ENCODE peak calls at places on chromosomes 2 and 18, in four cellular contexts. One of them, this sample, is unnamed.

GRCh38 chr18:13252696-13253410 is 34.3 kb downstream of the LDLRAD4 start:
- DNase-seq in hepatocyte: no peak
- DNase-seq in PC-3: no peak
- DNase-seq in psoas muscle: no peak
- DNase-seq in this sample: no peak

GRCh38 chr2:172953411-172953810 is 122.2 kb upstream of the MAP3K20 start:
- DNase-seq in PC-3: peak; percentile 15
- DNase-seq in hepatocyte: no peak
- DNase-seq in psoas muscle: no peak
- DNase-seq in this sample: no peak

GRCh38 chr2:172985139-172985874 is 90.3 kb upstream of the MAP3K20 start:
- DNase-seq in hepatocyte: no peak
- DNase-seq in PC-3: peak; percentile 96
- DNase-seq in psoas muscle: peak; percentile 16
- DNase-seq in this sample: peak; percentile 95

GRCh38 chr2:71577209-71577608 is 123.8 kb downstream of the DYSF start:
- DNase-seq in hepatocyte: no peak
- DNase-seq in PC-3: no peak
- DNase-seq in psoas muscle: no peak
- DNase-seq in this sample: no peak

GRCh38 chr18:1488957-1489356 is 584.3 kb downstream of the ADCYAP1 start:
- DNase-seq in PC-3: no peak
- DNase-seq in psoas muscle: no peak
- DNase-seq in hepatocyte: no peak
- DNase-seq in this sample: no peak

GRCh38 chr2:221444106-221444505 is 128.0 kb downstream of the EPHA4 start:
- DNase-seq in PC-3: peak; percentile 77
- DNase-seq in hepatocyte: no peak
- DNase-seq in psoas muscle: no peak
- DNase-seq in this sample: peak; percentile 23

GRCh38 chr2:88651646-88652045 is 24.4 kb upstream of the EIF2AK3 start:
- DNase-seq in PC-3: peak; percentile 17
- DNase-seq in hepatocyte: no peak
- DNase-seq in psoas muscle: no peak
- DNase-seq in this sample: no peak

GRCh38 chr2:20151116-20151571 is 73.8 kb downstream of the SDC1 start:
- DNase-seq in psoas muscle: no peak
- DNase-seq in PC-3: no peak
- DNase-seq in hepatocyte: no peak
- DNase-seq in this sample: no peak

GRCh38 chr18:23837591-23837990 is 148.3 kb downstream of the LAMA3 start:
- DNase-seq in psoas muscle: no peak
- DNase-seq in PC-3: no peak
- DNase-seq in hepatocyte: no peak
- DNase-seq in this sample: peak; percentile 59

GRCh38 chr2:86193901-86194567 is 1.2 kb downstream of the IMMT start:
- DNase-seq in hepatocyte: peak; percentile 34
- DNase-seq in psoas muscle: no peak
- DNase-seq in PC-3: peak; percentile 29
- DNase-seq in this sample: no peak

GRCh38 chr2:3022841-3023372 is 354.7 kb downstream of the EIPR1 start:
- DNase-seq in psoas muscle: no peak
- DNase-seq in PC-3: no peak
- DNase-seq in hepatocyte: no peak
- DNase-seq in this sample: no peak

GRCh38 chr2:121790276-121790956 is 35.0 kb downstream of the TSN start:
- DNase-seq in psoas muscle: no peak
- DNase-seq in PC-3: peak; percentile 93
- DNase-seq in hepatocyte: peak; percentile 73
- DNase-seq in this sample: peak; percentile 94

GRCh38 chr2:18957909-18958308 is 368.5 kb upstream of the NT5C1B start:
- DNase-seq in psoas muscle: no peak
- DNase-seq in PC-3: no peak
- DNase-seq in hepatocyte: no peak
- DNase-seq in this sample: no peak

GRCh38 chr2:118705032-118705431 is 142.4 kb downstream of the EN1 start:
- DNase-seq in psoas muscle: no peak
- DNase-seq in PC-3: peak; percentile 26
- DNase-seq in hepatocyte: no peak
- DNase-seq in this sample: no peak

GRCh38 chr2:219171231-219171651 is 1.4 kb upstream of the SLC23A3 start:
- DNase-seq in psoas muscle: peak; percentile 66
- DNase-seq in hepatocyte: peak; percentile 68
- DNase-seq in PC-3: peak; percentile 75
- DNase-seq in this sample: peak; percentile 37

GRCh38 chr2:61759718-61760117 is 94.1 kb downstream of the FAM161A start:
- DNase-seq in psoas muscle: no peak
- DNase-seq in hepatocyte: no peak
- DNase-seq in PC-3: peak; percentile 79
- DNase-seq in this sample: peak; percentile 62

GRCh38 chr2:106062627-106063026 is 131.5 kb downstream of the UXS1 start:
- DNase-seq in hepatocyte: no peak
- DNase-seq in psoas muscle: no peak
- DNase-seq in PC-3: no peak
- DNase-seq in this sample: no peak

GRCh38 chr18:48929951-48930713 is 20.6 kb downstream of the SMAD7 start:
- DNase-seq in PC-3: no peak
- DNase-seq in psoas muscle: no peak
- DNase-seq in hepatocyte: peak; percentile 90
- DNase-seq in this sample: no peak

GRCh38 chr2:3146772-3147640 is 230.6 kb downstream of the EIPR1 start:
- DNase-seq in hepatocyte: no peak
- DNase-seq in PC-3: no peak
- DNase-seq in psoas muscle: no peak
- DNase-seq in this sample: no peak

GRCh38 chr2:133553251-133553650 is 15.0 kb downstream of the NCKAP5 start:
- DNase-seq in hepatocyte: no peak
- DNase-seq in psoas muscle: no peak
- DNase-seq in PC-3: no peak
- DNase-seq in this sample: no peak

GRCh38 chr2:30695749-30696148 is 111.5 kb downstream of the CAPN13 start:
- DNase-seq in psoas muscle: no peak
- DNase-seq in PC-3: no peak
- DNase-seq in hepatocyte: no peak
- DNase-seq in this sample: no peak

GRCh38 chr2:68837861-68838341 is 33.3 kb downstream of the BMP10 start:
- DNase-seq in hepatocyte: no peak
- DNase-seq in psoas muscle: no peak
- DNase-seq in PC-3: no peak
- DNase-seq in this sample: no peak

GRCh38 chr2:120541553-120541932 is 194.1 kb upstream of the GLI2 start:
- DNase-seq in PC-3: no peak
- DNase-seq in hepatocyte: no peak
- DNase-seq in psoas muscle: peak; percentile 75
- DNase-seq in this sample: no peak

GRCh38 chr18:46315187-46315586 is 211.0 kb downstream of the HAUS1 start:
- DNase-seq in hepatocyte: no peak
- DNase-seq in psoas muscle: no peak
- DNase-seq in PC-3: no peak
- DNase-seq in this sample: no peak

DNA sequence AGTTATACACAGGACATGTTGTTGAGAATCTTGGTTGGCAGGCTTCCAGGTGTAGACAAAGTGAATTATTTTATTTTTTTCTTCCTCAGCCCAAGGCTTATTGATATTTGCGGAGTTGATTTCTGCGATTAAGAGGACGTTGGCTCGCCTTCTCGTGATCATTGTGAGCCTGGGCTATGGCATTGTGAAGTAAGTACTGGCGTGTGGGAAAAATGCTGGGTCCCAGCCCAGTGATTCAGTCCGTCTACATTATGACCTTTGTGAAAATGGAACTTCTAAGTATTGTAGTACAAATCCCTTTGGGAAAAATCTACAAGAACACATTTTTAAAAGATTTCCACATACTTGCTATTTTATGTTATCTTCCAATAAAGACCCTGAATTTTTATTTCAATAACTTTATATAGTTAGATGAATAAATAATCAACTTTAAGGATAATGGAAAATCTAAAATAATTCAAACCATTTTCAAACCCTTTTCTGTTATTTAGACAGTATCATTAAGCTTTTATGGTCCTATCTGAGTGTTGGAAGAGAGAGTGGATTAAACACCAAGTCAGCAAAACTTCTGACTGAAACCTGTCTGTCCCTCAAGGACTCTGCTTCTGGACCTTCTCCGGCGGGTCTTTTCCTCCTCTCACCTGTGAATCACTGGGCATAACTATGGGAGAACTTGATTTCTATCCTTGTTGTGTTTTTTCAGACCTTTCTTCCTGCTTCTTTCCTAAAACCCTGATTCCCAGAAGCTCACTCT is 31.0 kb downstream of the TMEM87B start:
- DNase-seq in PC-3: no peak
- DNase-seq in psoas muscle: peak; percentile 35
- DNase-seq in hepatocyte: no peak
- DNase-seq in this sample: no peak
- H3K27ac ChIP-seq in PC-3: no peak overlapping the region
- H3K27ac ChIP-seq in psoas muscle: no peak overlapping the region
- H3K27ac ChIP-seq in hepatocyte: no peak overlapping the region
- H3K27ac ChIP-seq in this sample: no peak overlapping the region

GRCh38 chr18:68922392-68922791 is 124.5 kb downstream of the CCDC102B start:
- DNase-seq in psoas muscle: no peak
- DNase-seq in PC-3: no peak
- DNase-seq in hepatocyte: no peak
- DNase-seq in this sample: peak; percentile 3

GRCh38 chr18:68919900-68920299 is 122.0 kb downstream of the CCDC102B start:
- DNase-seq in PC-3: no peak
- DNase-seq in psoas muscle: no peak
- DNase-seq in hepatocyte: no peak
- DNase-seq in this sample: no peak

GRCh38 chr18:68928762-68929675 is 131.1 kb downstream of the CCDC102B start:
- DNase-seq in psoas muscle: no peak
- DNase-seq in hepatocyte: no peak
- DNase-seq in PC-3: no peak
- DNase-seq in this sample: no peak

DNA sequence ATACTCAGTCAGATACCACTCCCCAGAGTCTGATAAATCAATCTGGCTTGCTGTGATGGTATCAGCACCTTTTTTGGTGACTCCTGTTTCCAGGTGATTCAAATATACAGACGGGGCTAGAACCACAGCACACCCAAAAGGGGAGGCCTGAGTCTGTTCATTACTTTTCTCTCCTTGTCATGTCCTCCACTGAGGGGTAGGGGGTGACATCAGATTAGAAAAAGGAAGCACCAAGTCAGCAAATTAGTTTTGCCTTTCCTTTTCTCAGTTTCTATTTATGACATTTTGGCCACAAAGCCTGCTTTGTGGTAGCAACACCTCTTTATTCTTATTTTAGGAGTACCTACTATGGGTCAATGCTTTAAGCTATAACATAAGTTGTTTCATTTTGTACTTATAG is 127.4 kb downstream of the CCDC102B start:
- DNase-seq in PC-3: peak; percentile 9
- DNase-seq in psoas muscle: no peak
- DNase-seq in hepatocyte: peak; percentile 22
- DNase-seq in this sample: no peak
- TF ChIP-seq CTCF in PC-3: peak; percentile 52
- TF ChIP-seq CTCF in psoas muscle: no peak
- TF ChIP-seq CTCF in hepatocyte: peak; percentile 49
- TF ChIP-seq CTCF in this sample: no peak

GRCh38 chr2:46847185-46847710 is 68.4 kb downstream of the MCFD2 start:
- DNase-seq in PC-3: peak; percentile 95
- DNase-seq in psoas muscle: peak; percentile 82
- DNase-seq in hepatocyte: peak; percentile 91
- DNase-seq in this sample: peak; percentile 83

GRCh38 chr2:46849080-46849715 is 66.4 kb downstream of the MCFD2 start:
- DNase-seq in PC-3: peak; percentile 64
- DNase-seq in hepatocyte: peak; percentile 58
- DNase-seq in psoas muscle: no peak
- DNase-seq in this sample: no peak

GRCh38 chr2:46849741-46850474 is 65.7 kb downstream of the MCFD2 start:
- DNase-seq in psoas muscle: no peak
- DNase-seq in PC-3: peak; percentile 92
- DNase-seq in hepatocyte: peak; percentile 47
- DNase-seq in this sample: no peak

GRCh38 chr2:46847726-46848421 is 67.7 kb downstream of the MCFD2 start:
- DNase-seq in hepatocyte: peak; percentile 41
- DNase-seq in PC-3: peak; percentile 33
- DNase-seq in psoas muscle: no peak
- DNase-seq in this sample: peak; percentile 42

DNA sequence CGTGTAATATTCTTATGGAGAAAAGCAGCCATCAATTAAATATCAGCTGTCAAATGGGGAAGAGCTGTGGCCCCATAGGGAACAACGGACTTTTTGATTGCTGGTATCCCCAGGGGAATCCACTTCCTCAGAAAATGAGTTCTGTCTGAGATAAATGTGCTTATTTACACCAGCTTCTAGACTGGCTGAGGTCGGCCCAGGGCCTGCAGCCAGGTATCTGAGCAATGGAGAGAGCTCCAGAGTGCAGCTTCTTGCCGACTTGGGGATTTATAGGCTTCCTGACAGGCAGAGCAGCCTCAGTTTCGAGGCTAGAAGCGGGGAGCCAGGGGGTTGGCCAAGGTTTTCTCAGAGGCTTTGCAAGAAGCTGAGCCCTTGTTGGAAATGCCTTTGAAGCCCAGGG is 67.2 kb downstream of the MCFD2 start:
- DNase-seq in PC-3: no peak
- DNase-seq in hepatocyte: no peak
- DNase-seq in psoas muscle: peak; percentile 58
- DNase-seq in this sample: no peak
- H3K27ac ChIP-seq in PC-3: peak overlapping the region; percentile 8
- H3K27ac ChIP-seq in hepatocyte: peak overlapping the region; percentile 98
- H3K27ac ChIP-seq in psoas muscle: peak overlapping the region; percentile 78
- H3K27ac ChIP-seq in this sample: peak overlapping the region; percentile 91

GRCh38 chr2:127027715-127028114 is 79.2 kb downstream of the BIN1 start:
- DNase-seq in psoas muscle: no peak
- DNase-seq in hepatocyte: no peak
- DNase-seq in PC-3: peak; percentile 30
- DNase-seq in this sample: no peak
- TF ChIP-seq CTCF in psoas muscle: no peak
- TF ChIP-seq CTCF in hepatocyte: no peak
- TF ChIP-seq CTCF in PC-3: peak; percentile 58
- TF ChIP-seq CTCF in this sample: no peak